ENCODE peak calls at places on chromosomes 11 and 22, in eight cellular contexts. V is choroid plexus epithelial cell, J is endothelial cell of umbilical vein, C is transverse colon, R is endothelial cell, Z is cardiac fibroblast, T is right lobe of liver, E is mammary epithelial cell. B is an unnamed sample.

GRCh38 chr11:75667831-75668507 is 869 bp downstream of the MAP6 start:
- DNase-seq in Z (peak; percentile 38), R (peak; percentile 55), E (peak; percentile 36), V (peak; percentile 33), J (peak; percentile 21), T (no peak), C (peak; percentile 24), B (peak; percentile 76)

GRCh38 chr11:60855726-60856633 is at the start of gene PTGDR2:
- DNase-seq in E (no peak), Z (no peak), V (no peak), C (peak; percentile 26), J (no peak), R (no peak), T (no peak), B (no peak)

GRCh38 chr11:124898711-124899110 is 1.0 kb upstream of the ROBO4 start:
- DNase-seq in R (peak; percentile 67), T (no peak), C (no peak), V (no peak), E (no peak), Z (peak; percentile 96), J (peak; percentile 93), B (no peak)

GRCh38 chr11:83054904-83055380 is 16.8 kb downstream of the RAB30 start:
- DNase-seq in T (no peak), C (no peak), Z (no peak), E (peak; percentile 60), J (no peak), V (no peak), R (no peak), B (no peak)

GRCh38 chr11:67270256-67271211 is 4.3 kb downstream of the GRK2 start:
- DNase-seq in R (peak; percentile 67), T (peak; percentile 70), E (no peak), J (peak; percentile 27), V (no peak), C (peak; percentile 63), Z (peak; percentile 45), B (no peak)

GRCh38 chr11:124784051-124784450 is 16.2 kb downstream of the MSANTD2 start:
- DNase-seq in R (no peak), Z (no peak), J (no peak), T (no peak), V (no peak), E (no peak), C (no peak), B (no peak)

GRCh38 chr11:60119708-60120107 is 31.2 kb downstream of the MS4A2 start:
- DNase-seq in V (no peak), J (no peak), C (no peak), E (no peak), T (no peak), Z (no peak), R (no peak), B (no peak)

GRCh38 chr11:35007277-35007676 is 90.9 kb downstream of the PDHX start:
- DNase-seq in V (no peak), J (no peak), C (no peak), R (no peak), Z (no peak), T (no peak), E (no peak), B (peak; percentile 17)

GRCh38 chr11:8338138-8338537 is 74.5 kb upstream of the LMO1 start:
- DNase-seq in Z (peak; percentile 32), E (no peak), V (peak; percentile 54), C (peak; percentile 61), J (peak; percentile 29), T (peak; percentile 63), R (peak; percentile 83), B (peak; percentile 83)

GRCh38 chr11:73875840-73876239 is 806 bp downstream of the COA4 start:
- DNase-seq in E (no peak), V (no peak), J (peak; percentile 17), Z (no peak), T (no peak), R (peak; percentile 8), C (no peak), B (no peak)

GRCh38 chr22:50626856-50627451 is 998 bp downstream of the ARSA start:
- DNase-seq in E (no peak), R (no peak), J (no peak), C (peak; percentile 18), T (no peak), V (no peak), Z (no peak), B (no peak)

GRCh38 chr22:50624347-50625130 is 3.4 kb downstream of the ARSA start:
- DNase-seq in J (no peak), R (no peak), C (peak; percentile 7), Z (no peak), E (no peak), T (no peak), V (no peak), B (no peak)

GRCh38 chr22:50625131-50625567 is 2.8 kb downstream of the ARSA start:
- DNase-seq in C (peak; percentile 15), E (no peak), T (no peak), R (no peak), V (no peak), Z (no peak), J (no peak), B (no peak)

GRCh38 chr22:50626314-50626855 is 1.6 kb downstream of the ARSA start:
- DNase-seq in T (no peak), C (no peak), V (no peak), R (no peak), E (no peak), Z (no peak), J (no peak), B (no peak)

DNA sequence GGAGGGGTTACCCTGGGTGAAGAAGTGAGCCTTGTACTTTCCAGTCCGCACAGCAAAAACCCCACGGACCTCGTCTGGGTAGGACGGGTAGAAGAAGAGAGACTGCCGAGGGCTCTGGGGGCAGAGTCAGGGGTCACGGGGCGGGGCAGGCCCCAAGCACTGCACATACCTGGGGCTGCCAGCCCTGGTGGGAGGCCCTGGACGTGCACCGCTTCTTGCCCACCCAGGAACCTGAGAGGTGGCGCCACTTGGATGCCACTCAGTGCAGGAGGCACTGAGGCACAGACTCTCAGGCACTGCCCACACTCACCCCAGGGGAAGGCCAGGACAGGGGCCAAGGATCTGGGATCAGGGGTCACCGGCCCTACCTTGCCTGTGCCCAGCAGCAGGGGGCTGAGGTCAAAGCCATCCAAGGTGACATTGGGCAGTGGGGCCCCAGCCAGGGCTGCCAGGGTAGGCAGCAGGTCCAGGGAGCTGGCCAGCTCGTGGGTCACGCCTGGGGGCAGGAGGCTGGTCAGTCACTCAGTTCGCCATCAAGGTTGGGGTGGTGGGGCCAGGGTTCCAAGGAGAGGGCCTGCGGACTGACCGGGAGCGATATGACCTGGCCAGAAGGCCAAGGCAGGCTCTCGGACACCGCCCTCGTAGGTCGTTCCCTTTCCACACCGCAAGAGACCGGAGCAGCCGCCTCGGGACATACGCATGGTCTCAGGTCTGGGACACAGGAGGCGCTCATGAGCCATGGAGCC is 2.2 kb downstream of the ARSA start:
- DNase-seq in Z (no peak), E (no peak), J (no peak), R (peak; percentile 65), T (no peak), C (no peak), V (no peak), B (no peak)
- TF ChIP-seq CTCF in Z (no peak), E (peak; percentile 11), J (peak; percentile 26), R (no peak), T (peak; percentile 15), C (no peak), V (no peak), B (peak; percentile 14)

GRCh38 chr11:119295178-119295577 is 21.8 kb downstream of the MCAM start:
- DNase-seq in R (no peak), T (no peak), E (peak; percentile 67), Z (peak; percentile 29), J (no peak), C (no peak), V (no peak), B (no peak)
- TF ChIP-seq CTCF in R (no peak), T (no peak), E (peak; percentile 37), Z (no peak), J (no peak), C (no peak), V (peak; percentile 21), B (no peak)

DNA sequence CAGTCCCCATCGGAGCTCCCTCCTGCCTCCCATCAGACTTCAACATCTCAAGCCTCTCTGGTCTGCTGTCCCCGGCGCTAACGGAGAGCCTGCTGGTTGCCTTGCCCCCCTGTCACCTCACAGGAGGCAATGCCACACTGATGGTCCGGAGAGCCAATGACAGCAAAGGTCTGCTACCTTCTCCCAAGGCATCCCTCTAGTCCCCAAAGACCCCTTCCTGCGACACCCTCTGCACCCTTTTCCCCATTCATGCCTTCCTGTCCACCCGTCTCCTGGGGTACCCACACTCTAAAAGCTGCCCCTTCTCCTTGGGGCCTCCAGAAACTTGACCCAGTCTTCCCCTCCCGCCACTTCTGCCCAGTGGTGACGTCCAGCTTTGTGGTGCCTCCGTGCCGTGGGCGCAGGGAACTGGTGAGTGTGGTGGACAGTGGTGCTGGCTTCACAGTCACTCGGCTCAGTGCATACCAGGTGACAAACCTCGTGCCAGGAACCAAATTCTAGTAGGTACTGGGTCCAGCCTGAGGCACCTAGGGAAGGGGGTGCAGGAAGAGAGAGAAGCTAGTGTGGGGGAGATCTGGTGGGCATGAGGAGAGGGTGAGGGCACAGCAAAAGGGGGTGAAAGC is 860 bp downstream of the UPK2 start:
- DNase-seq in J (no peak), V (no peak), R (no peak), C (no peak), Z (no peak), E (no peak), T (no peak), B (no peak)
- TF ChIP-seq CTCF in J (no peak), V (no peak), R (no peak), C (peak; percentile 1), Z (no peak), E (no peak), T (no peak), B (no peak)

GRCh38 chr11:45802531-45803317 is 2.2 kb upstream of the SLC35C1 start:
- DNase-seq in V (no peak), Z (no peak), C (no peak), T (no peak), E (no peak), J (no peak), R (no peak), B (no peak)
- TF ChIP-seq CTCF in V (no peak), Z (no peak), C (no peak), T (no peak), E (no peak), J (no peak), R (no peak), B (no peak)

DNA sequence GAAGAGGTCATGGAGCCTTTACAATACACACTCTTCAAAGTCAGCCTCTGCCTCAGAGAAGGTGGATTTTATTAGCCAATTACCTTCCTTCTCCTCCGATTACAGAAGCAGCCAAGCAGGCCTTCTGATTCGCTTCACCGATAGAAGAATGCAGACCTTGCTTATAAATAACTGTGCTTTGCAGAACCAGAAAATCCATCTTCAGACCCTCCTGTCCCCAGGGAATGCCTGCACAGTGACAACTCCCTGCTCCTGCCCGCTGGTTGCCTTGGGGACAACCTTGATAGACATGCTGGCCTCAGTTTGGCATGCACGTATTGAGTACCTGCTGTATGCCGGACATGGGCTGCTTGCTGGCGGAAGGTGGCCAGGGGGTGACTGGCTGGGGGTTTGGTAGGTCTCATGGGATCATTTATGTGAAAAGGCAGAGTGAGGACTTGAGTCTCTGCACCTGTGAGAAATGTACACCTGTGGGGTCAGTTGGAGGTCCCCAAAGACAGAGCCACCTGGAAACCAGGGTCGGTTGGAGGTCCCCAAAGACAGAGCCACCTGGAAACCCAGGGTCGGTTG is 1238.7 kb downstream of the BRD1 start:
- DNase-seq in J (no peak), Z (no peak), R (no peak), C (no peak), E (no peak), V (no peak), T (no peak), B (no peak)
- TF ChIP-seq CTCF in J (no peak), Z (no peak), R (no peak), C (no peak), E (no peak), V (no peak), T (no peak), B (no peak)